ENCODE peak calls at places on chromosome 17, in six cellular contexts. One of them, this sample, is unnamed.

GRCh38 chr17:17538417-17539391 is 42.5 kb upstream of the RASD1 start:
- DNase-seq in CD4-positive, CD25-positive, alpha-beta regulatory T cell: no peak
- DNase-seq in effector memory CD4-positive, alpha-beta T cell: no peak
- DNase-seq in PC-9: peak; percentile 87
- DNase-seq in esophagus squamous epithelium: no peak
- DNase-seq in NT2/D1: no peak
- DNase-seq in this sample: no peak

GRCh38 chr17:32536736-32537646 is 50.2 kb downstream of the CDK5R1 start:
- DNase-seq in CD4-positive, CD25-positive, alpha-beta regulatory T cell: no peak
- DNase-seq in effector memory CD4-positive, alpha-beta T cell: no peak
- DNase-seq in PC-9: no peak
- DNase-seq in esophagus squamous epithelium: no peak
- DNase-seq in NT2/D1: no peak
- DNase-seq in this sample: peak; percentile 32

GRCh38 chr17:41338961-41339485 is 11.6 kb downstream of the KRT33A start:
- DNase-seq in CD4-positive, CD25-positive, alpha-beta regulatory T cell: peak; percentile 81
- DNase-seq in effector memory CD4-positive, alpha-beta T cell: peak; percentile 43
- DNase-seq in PC-9: peak; percentile 39
- DNase-seq in esophagus squamous epithelium: no peak
- DNase-seq in NT2/D1: no peak
- DNase-seq in this sample: peak; percentile 46

GRCh38 chr17:6753565-6753964 is 2.3 kb upstream of the XAF1 start:
- DNase-seq in CD4-positive, CD25-positive, alpha-beta regulatory T cell: no peak
- DNase-seq in effector memory CD4-positive, alpha-beta T cell: no peak
- DNase-seq in PC-9: no peak
- DNase-seq in esophagus squamous epithelium: no peak
- DNase-seq in NT2/D1: no peak
- DNase-seq in this sample: peak; percentile 4

GRCh38 chr17:18129041-18129502 is 20.5 kb downstream of the MYO15A start:
- DNase-seq in CD4-positive, CD25-positive, alpha-beta regulatory T cell: no peak
- DNase-seq in effector memory CD4-positive, alpha-beta T cell: no peak
- DNase-seq in PC-9: peak; percentile 69
- DNase-seq in esophagus squamous epithelium: no peak
- DNase-seq in NT2/D1: no peak
- DNase-seq in this sample: peak; percentile 51

GRCh38 chr17:38724337-38724988 is 5.7 kb upstream of the CISD3 start:
- DNase-seq in CD4-positive, CD25-positive, alpha-beta regulatory T cell: no peak
- DNase-seq in effector memory CD4-positive, alpha-beta T cell: no peak
- DNase-seq in PC-9: no peak
- DNase-seq in esophagus squamous epithelium: no peak
- DNase-seq in NT2/D1: no peak
- DNase-seq in this sample: no peak

GRCh38 chr17:56939869-56940484 is 20.9 kb downstream of the COIL start:
- DNase-seq in CD4-positive, CD25-positive, alpha-beta regulatory T cell: peak; percentile 61
- DNase-seq in effector memory CD4-positive, alpha-beta T cell: no peak
- DNase-seq in PC-9: peak; percentile 59
- DNase-seq in esophagus squamous epithelium: no peak
- DNase-seq in NT2/D1: peak; percentile 33
- DNase-seq in this sample: peak; percentile 58

GRCh38 chr17:77426676-77427386 is 286.1 kb downstream of the SEC14L1 start:
- DNase-seq in CD4-positive, CD25-positive, alpha-beta regulatory T cell: no peak
- DNase-seq in effector memory CD4-positive, alpha-beta T cell: no peak
- DNase-seq in PC-9: no peak
- DNase-seq in esophagus squamous epithelium: no peak
- DNase-seq in NT2/D1: no peak
- DNase-seq in this sample: no peak

GRCh38 chr17:2369039-2369438 is 31.7 kb downstream of the SGSM2 start:
- DNase-seq in CD4-positive, CD25-positive, alpha-beta regulatory T cell: no peak
- DNase-seq in effector memory CD4-positive, alpha-beta T cell: no peak
- DNase-seq in PC-9: no peak
- DNase-seq in esophagus squamous epithelium: no peak
- DNase-seq in NT2/D1: no peak
- DNase-seq in this sample: no peak

GRCh38 chr17:27669136-27669535 is 38.1 kb downstream of the LGALS9 start:
- DNase-seq in CD4-positive, CD25-positive, alpha-beta regulatory T cell: no peak
- DNase-seq in effector memory CD4-positive, alpha-beta T cell: no peak
- DNase-seq in PC-9: no peak
- DNase-seq in esophagus squamous epithelium: no peak
- DNase-seq in NT2/D1: no peak
- DNase-seq in this sample: no peak

GRCh38 chr17:67420994-67421393 is 43.9 kb downstream of the PITPNC1 start:
- DNase-seq in CD4-positive, CD25-positive, alpha-beta regulatory T cell: no peak
- DNase-seq in effector memory CD4-positive, alpha-beta T cell: no peak
- DNase-seq in PC-9: no peak
- DNase-seq in esophagus squamous epithelium: no peak
- DNase-seq in NT2/D1: no peak
- DNase-seq in this sample: no peak

GRCh38 chr17:3770471-3770870 is 30.5 kb downstream of the ITGAE start:
- DNase-seq in CD4-positive, CD25-positive, alpha-beta regulatory T cell: no peak
- DNase-seq in effector memory CD4-positive, alpha-beta T cell: no peak
- DNase-seq in PC-9: no peak
- DNase-seq in esophagus squamous epithelium: no peak
- DNase-seq in NT2/D1: no peak
- DNase-seq in this sample: no peak

GRCh38 chr17:68794636-68795503 is 160.3 kb downstream of the ABCA8 start:
- DNase-seq in CD4-positive, CD25-positive, alpha-beta regulatory T cell: no peak
- DNase-seq in effector memory CD4-positive, alpha-beta T cell: no peak
- DNase-seq in PC-9: no peak
- DNase-seq in esophagus squamous epithelium: no peak
- DNase-seq in NT2/D1: no peak
- DNase-seq in this sample: peak; percentile 71

GRCh38 chr17:62774338-62774737 is 33.8 kb downstream of the MARCHF10 start:
- DNase-seq in CD4-positive, CD25-positive, alpha-beta regulatory T cell: no peak
- DNase-seq in effector memory CD4-positive, alpha-beta T cell: no peak
- DNase-seq in PC-9: no peak
- DNase-seq in esophagus squamous epithelium: no peak
- DNase-seq in NT2/D1: no peak
- DNase-seq in this sample: no peak

GRCh38 chr17:2120550-2121335 is 65.8 kb downstream of the HIC1 start:
- DNase-seq in CD4-positive, CD25-positive, alpha-beta regulatory T cell: no peak
- DNase-seq in effector memory CD4-positive, alpha-beta T cell: no peak
- DNase-seq in PC-9: no peak
- DNase-seq in esophagus squamous epithelium: no peak
- DNase-seq in NT2/D1: no peak
- DNase-seq in this sample: peak; percentile 72

GRCh38 chr17:65975878-65976277 is 216.1 kb downstream of the CEP112 start:
- DNase-seq in CD4-positive, CD25-positive, alpha-beta regulatory T cell: no peak
- DNase-seq in effector memory CD4-positive, alpha-beta T cell: no peak
- DNase-seq in PC-9: no peak
- DNase-seq in esophagus squamous epithelium: no peak
- DNase-seq in NT2/D1: no peak
- DNase-seq in this sample: no peak

GRCh38 chr17:66781135-66781534 is 53.8 kb upstream of the CACNG5 start:
- DNase-seq in CD4-positive, CD25-positive, alpha-beta regulatory T cell: no peak
- DNase-seq in effector memory CD4-positive, alpha-beta T cell: no peak
- DNase-seq in PC-9: no peak
- DNase-seq in esophagus squamous epithelium: no peak
- DNase-seq in NT2/D1: no peak
- DNase-seq in this sample: no peak

GRCh38 chr17:16495561-16495960 is 3.6 kb upstream of the LRRC75A start:
- DNase-seq in CD4-positive, CD25-positive, alpha-beta regulatory T cell: no peak
- DNase-seq in effector memory CD4-positive, alpha-beta T cell: no peak
- DNase-seq in PC-9: no peak
- DNase-seq in esophagus squamous epithelium: no peak
- DNase-seq in NT2/D1: no peak
- DNase-seq in this sample: no peak

GRCh38 chr17:71446635-71447034 is 674.2 kb upstream of the SOX9 start:
- DNase-seq in CD4-positive, CD25-positive, alpha-beta regulatory T cell: no peak
- DNase-seq in effector memory CD4-positive, alpha-beta T cell: no peak
- DNase-seq in PC-9: no peak
- DNase-seq in esophagus squamous epithelium: no peak
- DNase-seq in NT2/D1: no peak
- DNase-seq in this sample: no peak

GRCh38 chr17:63740464-63741181 is 976 bp downstream of the STRADA start:
- DNase-seq in CD4-positive, CD25-positive, alpha-beta regulatory T cell: no peak
- DNase-seq in effector memory CD4-positive, alpha-beta T cell: no peak
- DNase-seq in PC-9: no peak
- DNase-seq in esophagus squamous epithelium: no peak
- DNase-seq in NT2/D1: no peak
- DNase-seq in this sample: peak; percentile 40

GRCh38 chr17:347309-347708 is 5.3 kb downstream of the RPH3AL start:
- DNase-seq in CD4-positive, CD25-positive, alpha-beta regulatory T cell: no peak
- DNase-seq in effector memory CD4-positive, alpha-beta T cell: no peak
- DNase-seq in PC-9: no peak
- DNase-seq in esophagus squamous epithelium: no peak
- DNase-seq in NT2/D1: no peak
- DNase-seq in this sample: no peak

GRCh38 chr17:36703860-36704266 is 102.5 kb downstream of the MRM1 start:
- DNase-seq in CD4-positive, CD25-positive, alpha-beta regulatory T cell: peak; percentile 40
- DNase-seq in effector memory CD4-positive, alpha-beta T cell: no peak
- DNase-seq in PC-9: no peak
- DNase-seq in esophagus squamous epithelium: no peak
- DNase-seq in NT2/D1: no peak
- DNase-seq in this sample: peak; percentile 46

GRCh38 chr17:40315678-40316570 is 6.9 kb downstream of the RARA start:
- DNase-seq in CD4-positive, CD25-positive, alpha-beta regulatory T cell: no peak
- DNase-seq in effector memory CD4-positive, alpha-beta T cell: no peak
- DNase-seq in PC-9: no peak
- DNase-seq in esophagus squamous epithelium: no peak
- DNase-seq in NT2/D1: no peak
- DNase-seq in this sample: no peak
- H3K4me3 ChIP-seq in CD4-positive, CD25-positive, alpha-beta regulatory T cell: no peak overlapping the region
- H3K4me3 ChIP-seq in effector memory CD4-positive, alpha-beta T cell: no peak overlapping the region
- H3K4me3 ChIP-seq in PC-9: peak overlapping the region; percentile 99
- H3K4me3 ChIP-seq in esophagus squamous epithelium: peak overlapping the region; percentile 89
- H3K4me3 ChIP-seq in NT2/D1: peak overlapping the region; percentile 42
- H3K4me3 ChIP-seq in this sample: no peak overlapping the region

DNA sequence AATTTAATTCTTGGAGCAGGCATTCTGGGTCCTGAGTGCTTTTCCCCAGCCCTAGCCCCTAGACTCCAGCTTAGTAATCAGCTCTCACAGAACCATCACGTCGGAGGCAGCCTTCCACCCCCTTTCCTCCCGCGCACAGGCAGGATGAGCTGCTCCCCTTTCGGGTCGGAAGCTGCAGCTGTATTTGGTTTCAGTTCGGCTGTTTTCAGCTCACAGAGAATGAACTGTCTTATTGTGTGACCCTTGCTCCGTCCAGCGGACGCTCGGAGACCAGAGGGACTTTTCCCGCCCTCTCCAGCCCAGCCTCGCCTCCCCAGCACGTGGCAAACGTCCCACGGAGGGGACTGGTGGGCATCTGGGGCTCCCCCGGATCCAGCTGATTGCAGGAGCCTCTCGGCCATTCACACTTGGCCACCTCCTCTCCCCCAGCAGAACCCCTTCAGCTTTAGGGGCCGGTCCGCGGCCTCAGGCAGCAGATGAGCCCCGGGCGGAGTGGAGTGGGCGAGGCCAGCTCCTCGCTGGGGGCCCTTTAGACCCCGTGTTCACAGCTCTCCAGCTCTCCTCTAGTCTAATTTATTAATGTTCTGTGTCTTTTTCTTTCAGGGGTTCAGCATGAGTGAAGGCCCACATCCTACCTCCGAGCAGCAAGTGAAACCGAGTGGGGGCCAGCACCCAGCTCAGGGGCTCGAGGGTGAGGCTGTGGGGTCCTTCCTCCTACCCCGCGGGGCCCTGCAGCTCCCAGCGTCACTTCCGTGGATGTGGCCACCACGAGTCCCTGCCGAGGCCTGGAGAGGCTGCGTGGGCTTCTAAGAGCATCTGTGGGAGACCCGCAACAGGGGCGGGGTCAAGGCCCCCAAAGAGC is 863 bp upstream of the UTS2R start:
- DNase-seq in CD4-positive, CD25-positive, alpha-beta regulatory T cell: no peak
- DNase-seq in effector memory CD4-positive, alpha-beta T cell: no peak
- DNase-seq in PC-9: no peak
- DNase-seq in esophagus squamous epithelium: no peak
- DNase-seq in NT2/D1: no peak
- DNase-seq in this sample: peak; percentile 46
- H3K4me3 ChIP-seq in CD4-positive, CD25-positive, alpha-beta regulatory T cell: no peak overlapping the region
- H3K4me3 ChIP-seq in effector memory CD4-positive, alpha-beta T cell: peak overlapping the region; percentile 51
- H3K4me3 ChIP-seq in PC-9: no peak overlapping the region
- H3K4me3 ChIP-seq in esophagus squamous epithelium: peak overlapping the region; percentile 36
- H3K4me3 ChIP-seq in NT2/D1: peak overlapping the region; percentile 33
- H3K4me3 ChIP-seq in this sample: peak overlapping the region; percentile 62

DNA sequence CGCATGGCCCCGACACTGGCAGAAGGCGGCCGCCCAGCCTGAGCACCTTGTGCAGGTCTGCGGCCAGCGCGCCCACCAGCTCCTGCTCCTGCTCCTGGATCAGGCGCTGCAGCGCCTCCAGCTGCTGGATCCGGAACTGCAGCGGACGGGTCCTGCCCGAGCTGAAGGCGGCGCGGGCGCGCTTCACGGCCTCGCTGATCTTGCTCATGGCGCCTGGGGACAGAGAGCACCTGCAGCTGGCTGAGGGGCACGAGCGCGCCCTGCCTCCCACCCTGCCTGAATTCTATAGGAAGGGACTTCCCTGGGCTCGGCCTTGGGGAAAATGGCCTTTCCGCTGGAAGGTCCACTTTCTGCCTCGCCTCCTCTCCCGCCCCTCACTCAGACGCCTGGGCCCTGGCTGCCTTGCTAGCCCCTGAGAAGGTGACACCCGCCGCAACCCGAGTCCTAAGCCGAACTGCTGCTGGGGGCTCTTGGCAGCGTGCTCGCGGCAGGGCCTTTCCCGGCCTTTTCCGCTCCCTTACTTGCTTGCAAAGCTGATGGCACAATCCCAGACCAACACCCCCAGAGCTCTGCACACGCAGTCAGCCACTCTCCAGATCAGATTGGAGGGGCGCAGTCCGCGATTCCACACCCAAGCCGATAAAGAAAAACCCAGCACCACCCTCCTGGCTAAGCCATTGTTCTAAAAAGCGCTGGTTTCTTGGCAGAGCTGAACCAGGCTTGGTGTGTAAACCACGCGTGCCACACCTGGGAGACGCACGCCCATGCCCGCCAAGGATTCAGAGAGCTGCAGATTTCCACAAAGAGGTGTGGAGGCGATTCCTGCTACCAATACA is 3.0 kb downstream of the ALDH3A1 start:
- DNase-seq in CD4-positive, CD25-positive, alpha-beta regulatory T cell: peak; percentile 81
- DNase-seq in effector memory CD4-positive, alpha-beta T cell: peak; percentile 67
- DNase-seq in PC-9: no peak
- DNase-seq in esophagus squamous epithelium: peak; percentile 33
- DNase-seq in NT2/D1: peak; percentile 80
- DNase-seq in this sample: peak; percentile 74
- H3K4me3 ChIP-seq in CD4-positive, CD25-positive, alpha-beta regulatory T cell: no peak overlapping the region
- H3K4me3 ChIP-seq in effector memory CD4-positive, alpha-beta T cell: peak overlapping the region; percentile 52
- H3K4me3 ChIP-seq in PC-9: no peak overlapping the region
- H3K4me3 ChIP-seq in esophagus squamous epithelium: peak overlapping the region; percentile 56
- H3K4me3 ChIP-seq in NT2/D1: peak overlapping the region; percentile 30
- H3K4me3 ChIP-seq in this sample: peak overlapping the region; percentile 26

DNA sequence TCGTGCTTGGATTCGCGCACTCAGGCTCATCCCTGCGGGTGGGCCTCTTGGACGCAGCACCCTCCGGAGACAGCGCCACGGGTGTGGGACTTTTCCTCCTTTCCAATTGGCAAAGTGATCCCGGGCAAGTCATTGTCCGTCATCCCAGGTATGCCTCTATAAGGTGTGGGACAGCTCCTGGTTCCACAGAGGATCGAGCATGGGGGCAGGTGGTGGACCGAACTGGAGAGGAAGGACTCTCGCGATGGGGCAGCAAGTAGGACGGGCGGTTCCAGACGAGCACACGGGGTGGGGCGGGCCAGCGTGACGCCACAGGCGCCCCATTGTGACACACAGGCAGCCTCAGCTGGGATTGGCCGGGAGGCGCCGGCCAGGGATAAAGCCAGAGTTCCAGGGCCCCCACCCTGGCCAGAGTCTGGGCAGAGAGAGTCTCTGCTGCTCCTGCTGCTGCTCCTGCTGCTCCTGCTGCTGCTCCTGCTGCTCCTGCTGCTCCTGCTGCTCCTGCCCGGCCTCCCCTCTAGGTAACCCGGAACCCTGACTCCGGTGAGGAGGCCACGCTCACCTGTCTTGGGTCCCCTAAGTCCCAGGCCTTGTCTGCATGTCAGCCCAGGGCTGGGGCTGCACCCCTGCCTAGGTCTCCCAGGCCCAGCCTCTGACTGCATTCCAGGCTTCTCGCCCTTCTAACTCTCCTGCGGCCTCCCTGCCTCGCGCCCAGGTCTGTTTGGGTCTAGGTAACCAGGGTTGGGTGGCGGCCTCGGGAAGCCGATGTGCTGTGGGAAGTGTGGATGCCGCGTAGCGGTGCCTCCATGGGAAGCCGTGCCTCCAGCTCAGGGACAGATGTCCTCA is 38.5 kb upstream of the SLC47A1 start:
- DNase-seq in CD4-positive, CD25-positive, alpha-beta regulatory T cell: no peak
- DNase-seq in effector memory CD4-positive, alpha-beta T cell: no peak
- DNase-seq in PC-9: no peak
- DNase-seq in esophagus squamous epithelium: no peak
- DNase-seq in NT2/D1: no peak
- DNase-seq in this sample: no peak
- H3K4me3 ChIP-seq in CD4-positive, CD25-positive, alpha-beta regulatory T cell: no peak overlapping the region
- H3K4me3 ChIP-seq in effector memory CD4-positive, alpha-beta T cell: no peak overlapping the region
- H3K4me3 ChIP-seq in PC-9: no peak overlapping the region
- H3K4me3 ChIP-seq in esophagus squamous epithelium: no peak overlapping the region
- H3K4me3 ChIP-seq in NT2/D1: no peak overlapping the region
- H3K4me3 ChIP-seq in this sample: no peak overlapping the region